ENCODE peak calls at places on chromosomes 6 and 20, in four cellular contexts. E is keratinocyte, I is PC-3, D is neural progenitor cell. X is an unnamed sample.

GRCh38 chr20:38172344-38172743 is 7.3 kb upstream of the TGM2 start:
- DNase-seq in E (no peak), I (peak; percentile 56), D (no peak), X (no peak)

GRCh38 chr6:37134622-37135191 is 35.2 kb upstream of the PIM1 start:
- DNase-seq in E (peak; percentile 28), I (peak; percentile 97), D (no peak), X (peak; percentile 93)

GRCh38 chr20:4730782-4731181 is 9.1 kb downstream of the PRND start:
- DNase-seq in E (no peak), I (no peak), D (peak; percentile 25), X (no peak)

GRCh38 chr6:155635416-155635815 is 179.8 kb upstream of the NOX3 start:
- DNase-seq in E (no peak), I (no peak), D (no peak), X (no peak)

GRCh38 chr6:109979033-109979921 is 1.2 kb downstream of the GPR6 start:
- DNase-seq in E (no peak), I (no peak), D (peak; percentile 55), X (no peak)

GRCh38 chr6:163284151-163284550 is 130.4 kb upstream of the QKI start:
- DNase-seq in E (no peak), I (no peak), D (no peak), X (no peak)

GRCh38 chr6:126066068-126067048 is 80.0 kb downstream of the TRMT11 start:
- DNase-seq in E (no peak), I (no peak), D (no peak), X (no peak)

GRCh38 chr6:160139420-160139851 is 17.8 kb downstream of the SLC22A1 start:
- DNase-seq in E (peak; percentile 57), I (peak; percentile 81), D (no peak), X (no peak)

GRCh38 chr6:33888183-33888582 is 84.4 kb upstream of the MLN start:
- DNase-seq in E (no peak), I (no peak), D (no peak), X (no peak)

GRCh38 chr6:71224011-71224410 is 64.6 kb upstream of the OGFRL1 start:
- DNase-seq in E (no peak), I (no peak), D (no peak), X (no peak)

GRCh38 chr20:24755411-24755922 is 193.6 kb upstream of the CST7 start:
- DNase-seq in E (no peak), I (no peak), D (peak; percentile 40), X (no peak)

GRCh38 chr20:36573798-36574277 is 441 bp downstream of the TGIF2 start:
- DNase-seq in E (no peak), I (no peak), D (no peak), X (no peak)

GRCh38 chr6:35492664-35493284 is 4.1 kb downstream of the TEAD3 start:
- DNase-seq in E (no peak), I (no peak), D (no peak), X (no peak)

GRCh38 chr6:3940703-3941102 is 91.5 kb downstream of the FAM50B start:
- DNase-seq in E (no peak), I (no peak), D (no peak), X (no peak)

GRCh38 chr6:147161974-147162495 is 42.2 kb upstream of the STXBP5 start:
- DNase-seq in E (no peak), I (peak; percentile 89), D (no peak), X (peak; percentile 40)

GRCh38 chr20:46267108-46267820 is 41.0 kb downstream of the CDH22 start:
- DNase-seq in E (no peak), I (no peak), D (no peak), X (no peak)

GRCh38 chr20:47605673-47606413 is 104.2 kb downstream of the NCOA3 start:
- DNase-seq in E (no peak), I (no peak), D (no peak), X (no peak)

GRCh38 chr20:58659841-58660240 is 8.8 kb downstream of the STX16 start:
- DNase-seq in E (no peak), I (peak; percentile 46), D (no peak), X (no peak)
- H3K27ac ChIP-seq in E (no peak overlapping the region), I (no peak overlapping the region), D (no peak overlapping the region), X (peak overlapping the region; percentile 30)

GRCh38 chr20:43669332-43669731 is 2.4 kb downstream of the MYBL2 start:
- DNase-seq in E (no peak), I (peak; percentile 94), D (no peak), X (no peak)
- H3K27ac ChIP-seq in E (no peak overlapping the region), I (no peak overlapping the region), D (no peak overlapping the region), X (no peak overlapping the region)

GRCh38 chr6:124982669-124983068 is 20.4 kb downstream of the RNF217 start:
- DNase-seq in E (no peak), I (peak; percentile 7), D (no peak), X (no peak)
- H3K27ac ChIP-seq in E (no peak overlapping the region), I (no peak overlapping the region), D (no peak overlapping the region), X (peak overlapping the region; percentile 80)

DNA sequence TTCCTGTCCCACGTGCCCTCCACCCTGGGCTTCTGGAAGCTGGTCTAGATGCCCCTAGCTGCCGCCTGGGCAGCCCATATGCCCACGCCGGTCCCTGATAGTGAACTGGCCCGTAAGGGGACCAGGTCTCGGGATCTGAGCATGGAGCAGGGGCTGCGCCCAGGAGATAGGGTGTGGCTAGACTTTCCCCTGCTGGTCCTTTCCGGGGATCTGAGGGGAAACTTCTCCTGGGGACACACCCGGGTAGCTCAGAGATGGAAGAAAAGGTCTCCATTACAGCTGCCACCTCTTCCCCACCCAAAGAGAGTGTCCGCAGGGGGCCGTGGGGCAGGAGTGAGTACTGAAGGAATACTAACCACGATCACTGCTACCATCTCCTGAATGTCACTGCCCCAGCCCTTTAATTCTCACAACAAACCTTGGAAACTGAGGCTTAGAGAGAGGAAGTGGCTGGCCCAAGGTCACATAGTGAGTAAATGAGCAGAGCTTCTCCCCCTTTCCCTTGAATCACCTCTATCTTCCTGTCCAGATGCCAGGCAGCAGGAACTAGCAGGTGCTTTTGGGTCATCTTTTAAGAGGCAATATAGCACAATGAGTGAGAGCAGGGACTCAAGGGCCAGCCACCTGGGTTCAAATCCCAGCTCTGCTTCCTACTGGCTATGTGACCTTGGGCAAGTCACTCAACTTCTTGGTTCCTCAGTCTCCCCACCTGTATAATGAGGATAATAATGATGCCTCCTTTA is 11.8 kb upstream of the CCN5 start:
- DNase-seq in E (no peak), I (no peak), D (no peak), X (no peak)
- H3K27ac ChIP-seq in E (no peak overlapping the region), I (no peak overlapping the region), D (no peak overlapping the region), X (no peak overlapping the region)

DNA sequence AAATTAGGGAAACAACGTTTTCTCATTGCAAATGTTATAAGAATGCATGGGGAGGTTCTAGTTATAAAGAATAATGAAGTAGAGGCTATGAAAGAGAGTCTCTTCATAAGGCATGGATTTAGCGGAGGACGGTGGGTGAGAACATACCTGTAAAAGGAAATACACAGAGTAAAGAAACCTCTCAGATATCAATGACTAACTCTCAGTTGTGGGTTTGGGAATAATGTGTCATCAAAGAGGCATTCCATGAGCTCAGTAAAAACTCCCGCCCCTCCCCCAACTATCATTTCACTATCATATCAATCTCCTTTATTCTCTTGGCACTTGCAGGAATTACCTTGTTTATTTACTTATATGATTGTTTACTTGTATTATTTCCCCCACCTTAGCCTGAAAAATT is 695.4 kb downstream of the PTPRT start:
- DNase-seq in E (no peak), I (peak; percentile 14), D (no peak), X (peak; percentile 3)
- H3K27ac ChIP-seq in E (no peak overlapping the region), I (no peak overlapping the region), D (no peak overlapping the region), X (no peak overlapping the region)

GRCh38 chr20:50415516-50416268 is 94.5 kb upstream of the PTPN1 start:
- DNase-seq in E (no peak), I (peak; percentile 95), D (peak; percentile 38), X (no peak)

GRCh38 chr20:50417484-50418235 is 92.5 kb upstream of the PTPN1 start:
- DNase-seq in E (no peak), I (no peak), D (no peak), X (no peak)

GRCh38 chr20:50416269-50416863 is 93.8 kb upstream of the PTPN1 start:
- DNase-seq in E (no peak), I (no peak), D (no peak), X (no peak)

GRCh38 chr20:50415031-50415515 is 95.1 kb upstream of the PTPN1 start:
- DNase-seq in E (no peak), I (peak; percentile 89), D (no peak), X (no peak)

DNA sequence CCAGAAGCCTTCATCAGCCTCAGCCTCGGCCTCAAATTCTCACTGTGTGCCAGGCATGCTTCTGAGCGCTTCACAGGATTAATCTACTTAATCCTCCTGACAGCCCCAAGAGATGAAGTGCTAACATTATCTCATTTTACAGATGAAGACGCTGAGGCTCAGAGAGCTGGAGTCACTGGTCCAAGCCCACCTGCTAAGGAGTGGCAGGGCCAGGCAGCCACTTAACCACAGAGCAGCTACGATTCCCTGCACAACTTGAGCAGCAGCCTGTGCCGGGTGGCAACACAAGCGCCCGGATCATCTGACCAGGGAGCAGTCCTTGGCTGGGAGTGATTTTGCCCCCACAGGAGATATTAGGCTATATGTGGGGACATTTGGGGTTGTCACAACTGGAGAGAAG is 93.3 kb upstream of the PTPN1 start:
- DNase-seq in E (no peak), I (no peak), D (no peak), X (no peak)
- H3K27ac ChIP-seq in E (no peak overlapping the region), I (no peak overlapping the region), D (no peak overlapping the region), X (no peak overlapping the region)

GRCh38 chr6:11042750-11043551 is 1.2 kb downstream of the ELOVL2 start:
- DNase-seq in E (no peak), I (no peak), D (peak; percentile 49), X (no peak)
- H3K27ac ChIP-seq in E (no peak overlapping the region), I (no peak overlapping the region), D (no peak overlapping the region), X (no peak overlapping the region)

DNA sequence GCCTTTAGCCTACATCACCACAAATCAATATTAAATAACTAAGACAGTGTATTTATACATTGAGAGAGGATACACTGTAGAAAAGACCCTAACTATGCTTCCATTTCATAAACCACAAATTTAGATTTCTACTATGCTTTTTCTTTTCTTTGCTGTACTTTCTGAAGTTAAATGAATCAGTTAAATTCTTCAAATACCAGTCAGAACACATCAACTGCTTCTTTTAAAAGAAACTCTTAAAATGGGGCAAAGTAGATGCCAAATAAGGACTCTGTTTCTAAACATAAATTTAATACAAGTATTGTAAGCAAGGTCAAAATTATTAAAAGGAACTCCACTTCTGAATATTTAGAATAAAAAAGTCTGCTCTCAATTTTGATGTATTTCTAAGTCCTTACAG is 76.9 kb downstream of the GMDS start:
- DNase-seq in E (no peak), I (no peak), D (no peak), X (no peak)
- H3K27ac ChIP-seq in E (no peak overlapping the region), I (no peak overlapping the region), D (no peak overlapping the region), X (no peak overlapping the region)

GRCh38 chr6:51846531-51846930 is 240.9 kb downstream of the PKHD1 start:
- DNase-seq in E (no peak), I (no peak), D (no peak), X (no peak)
- H3K27ac ChIP-seq in E (no peak overlapping the region), I (no peak overlapping the region), D (no peak overlapping the region), X (no peak overlapping the region)

GRCh38 chr6:55868910-55869479 is 6.4 kb downstream of the BMP5 start:
- DNase-seq in E (peak; percentile 85), I (peak; percentile 98), D (no peak), X (peak; percentile 97)
- H3K27ac ChIP-seq in E (peak overlapping the region; percentile 67), I (peak overlapping the region; percentile 97), D (no peak overlapping the region), X (peak overlapping the region; percentile 36)